ENCODE peak calls at places on chromosomes 6 and 20, in eight cellular contexts. F is cardiac fibroblast; Y is CD8-positive, alpha-beta T cell; N is endothelial cell of umbilical vein; A is lung; V is upper lobe of right lung; L is stomach; K is AG04449. T is an unnamed sample.

GRCh38 chr6:140956567-140957306 is 1176.0 kb upstream of the GJE1 start:
- DNase-seq in L (no peak), F (peak), V (no peak), A (no peak), K (no peak), N (no peak), Y (no peak), T (peak)

GRCh38 chr6:50984135-50984534 is 165.5 kb downstream of the TFAP2B start:
- DNase-seq in N (no peak), A (no peak), F (no peak), L (no peak), Y (no peak), K (no peak), V (no peak), T (no peak)

GRCh38 chr6:40755046-40755681 is 168.0 kb upstream of the LRFN2 start:
- DNase-seq in L (no peak), Y (no peak), N (no peak), K (no peak), V (no peak), F (peak), A (no peak), T (no peak)

GRCh38 chr6:57257911-57258541 is 35.9 kb upstream of the RAB23 start:
- DNase-seq in Y (no peak), L (no peak), A (no peak), K (peak), V (no peak), N (peak), F (peak), T (no peak)

GRCh38 chr20:61937963-61938838 is 127.5 kb downstream of the TAF4 start:
- DNase-seq in F (no peak), N (no peak), V (peak), K (no peak), A (no peak), L (no peak), Y (no peak), T (no peak)

GRCh38 chr20:4667371-4667773 is 54.3 kb upstream of the PRND start:
- DNase-seq in K (no peak), L (no peak), A (no peak), F (no peak), N (no peak), V (no peak), Y (no peak), T (peak)

GRCh38 chr6:159806021-159806458 is 6.0 kb downstream of the PNLDC1 start:
- DNase-seq in N (no peak), L (no peak), A (no peak), Y (no peak), V (no peak), F (peak), K (no peak), T (no peak)

GRCh38 chr6:14441371-14441781 is 323.8 kb downstream of the CD83 start:
- DNase-seq in V (no peak), N (no peak), A (no peak), Y (no peak), K (no peak), L (no peak), F (peak), T (no peak)

GRCh38 chr6:11271637-11272036 is 39.2 kb upstream of the NEDD9 start:
- DNase-seq in L (no peak), N (no peak), F (peak), K (no peak), Y (no peak), V (no peak), A (no peak), T (no peak)

GRCh38 chr6:125728739-125729138 is 20.7 kb upstream of the HEY2 start:
- DNase-seq in N (no peak), F (peak), K (no peak), V (no peak), L (no peak), Y (no peak), A (peak), T (no peak)

GRCh38 chr6:133899556-133899955 is 10.6 kb downstream of the TCF21 start:
- DNase-seq in K (no peak), F (peak), A (no peak), V (no peak), N (no peak), Y (no peak), L (no peak), T (no peak)

GRCh38 chr20:4513720-4514119 is 208.0 kb upstream of the PRND start:
- DNase-seq in L (no peak), V (no peak), N (peak), F (peak), A (no peak), Y (no peak), K (peak), T (peak)

GRCh38 chr6:36336210-36336588 is 489 bp downstream of the BNIP5 start:
- DNase-seq in F (no peak), V (no peak), K (no peak), N (no peak), L (no peak), Y (no peak), A (no peak), T (no peak)

GRCh38 chr6:170459451-170459850 is 93.7 kb downstream of the PSMB1 start:
- DNase-seq in N (peak), K (no peak), Y (no peak), L (peak), V (peak), F (peak), A (no peak), T (no peak)

GRCh38 chr6:43096451-43097097 is 20.5 kb downstream of the PTK7 start:
- DNase-seq in V (peak), Y (no peak), L (peak), N (peak), F (peak), A (peak), K (peak), T (peak)

GRCh38 chr20:23710771-23711170 is 21.9 kb upstream of the CST4 start:
- DNase-seq in Y (no peak), K (no peak), A (no peak), L (no peak), V (no peak), N (no peak), F (no peak), T (no peak)

GRCh38 chr20:63830821-63831593 is at the start of gene ZBTB46:
- DNase-seq in Y (no peak), L (peak), A (no peak), K (no peak), F (peak), N (no peak), V (peak), T (no peak)

GRCh38 chr6:131763749-131764148 is 44.1 kb upstream of the ENPP1 start:
- DNase-seq in L (no peak), V (no peak), Y (no peak), N (no peak), F (no peak), K (no peak), A (no peak), T (no peak)
- H3K4me3 ChIP-seq in L (no peak), V (no peak), Y (no peak), N (no peak), F (no peak), K (no peak), A (no peak), T (no peak)

GRCh38 chr6:139367810-139368321 is 6.6 kb downstream of the CITED2 start:
- DNase-seq in Y (no peak), L (no peak), N (peak), F (peak), V (no peak), A (no peak), K (no peak), T (peak)
- TF ChIP-seq CTCF in Y (no peak), L (no peak), N (no peak), F (no peak), V (no peak), A (no peak), K (no peak), T (no peak)

GRCh38 chr6:143678980-143679379 is 1.2 kb downstream of the PHACTR2 start:
- DNase-seq in F (no peak), K (no peak), A (no peak), L (no peak), V (no peak), Y (no peak), N (peak), T (no peak)
- H3K4me3 ChIP-seq in F (peak), K (peak), A (peak), L (peak), V (peak), Y (peak), N (peak), T (peak)

GRCh38 chr20:31517373-31517772 is 3.1 kb downstream of the HM13 start:
- DNase-seq in F (peak), K (no peak), L (peak), A (no peak), Y (no peak), N (peak), V (no peak), T (peak)
- TF ChIP-seq CTCF in F (peak), K (no peak), L (no peak), A (no peak), Y (no peak), N (peak), V (peak), T (peak)

T was measured in retinal pigment epithelial cell.